ENCODE peak calls at places on chromosomes 3 and 15, in eight cellular contexts. R is upper lobe of right lung; J is tibial nerve; H is astrocyte of the spinal cord; S is neural crest cell; E is Panc1; T is CD8-positive, alpha-beta T cell; W is AG10803. C is an unnamed sample.

GRCh38 chr15:61871926-61872522 is 188.2 kb downstream of the VPS13C start:
- DNase-seq in R (no peak), J (no peak), H (peak), S (no peak), E (no peak), T (no peak), W (peak), C (peak)

GRCh38 chr3:23004971-23005370 is 198.2 kb upstream of the UBE2E2 start:
- DNase-seq in R (no peak), J (no peak), H (peak), S (no peak), E (peak), T (no peak), W (peak), C (no peak)

GRCh38 chr15:87944687-87945086 is 311.9 kb downstream of the NTRK3 start:
- DNase-seq in R (no peak), J (no peak), H (no peak), S (no peak), E (no peak), T (no peak), W (no peak), C (no peak)

GRCh38 chr15:53716909-53717878 is 42.3 kb downstream of the WDR72 start:
- DNase-seq in R (no peak), J (no peak), H (peak), S (no peak), E (no peak), T (no peak), W (no peak), C (no peak)

GRCh38 chr3:51704511-51704950 is 2.3 kb upstream of the GRM2 start:
- DNase-seq in R (peak), J (no peak), H (no peak), S (no peak), E (no peak), T (no peak), W (no peak), C (no peak)

GRCh38 chr3:105686324-105686897 is 182.4 kb downstream of the CBLB start:
- DNase-seq in R (no peak), J (no peak), H (peak), S (no peak), E (no peak), T (no peak), W (peak), C (peak)

GRCh38 chr15:71049706-71050422 is 65.4 kb upstream of the THSD4 start:
- DNase-seq in R (no peak), J (no peak), H (no peak), S (no peak), E (no peak), T (no peak), W (no peak), C (no peak)

GRCh38 chr15:99053380-99054024 is 45.9 kb upstream of the PGPEP1L start:
- DNase-seq in R (no peak), J (no peak), H (no peak), S (no peak), E (no peak), T (no peak), W (no peak), C (no peak)

GRCh38 chr3:69890691-69891090 is 108.8 kb upstream of the SAMMSON start:
- DNase-seq in R (no peak), J (no peak), H (no peak), S (no peak), E (no peak), T (no peak), W (no peak), C (no peak)

GRCh38 chr15:41651373-41651772 is 8.8 kb upstream of the MGA start:
- DNase-seq in R (no peak), J (no peak), H (no peak), S (no peak), E (no peak), T (no peak), W (no peak), C (no peak)

GRCh38 chr15:20355256-20355868 is 186.2 kb downstream of the GOLGA6L6 start:
- DNase-seq in R (peak), J (no peak), H (no peak), S (no peak), E (no peak), T (no peak), W (no peak), C (peak)

GRCh38 chr3:170726976-170727661 is 141.2 kb upstream of the SLC7A14 start:
- DNase-seq in R (no peak), J (no peak), H (peak), S (no peak), E (no peak), T (no peak), W (peak), C (no peak)

GRCh38 chr3:2657408-2657807 is 452.8 kb downstream of the IL5RA start:
- DNase-seq in R (no peak), J (no peak), H (no peak), S (no peak), E (no peak), T (no peak), W (no peak), C (no peak)

GRCh38 chr3:81173514-81173913 is 587.9 kb downstream of the GBE1 start:
- DNase-seq in R (no peak), J (no peak), H (no peak), S (no peak), E (no peak), T (no peak), W (no peak), C (no peak)

GRCh38 chr3:13484861-13485590 is 4.9 kb downstream of the HDAC11 start:
- DNase-seq in R (peak), J (no peak), H (peak), S (no peak), E (no peak), T (no peak), W (peak), C (no peak)

GRCh38 chr3:66041116-66041515 is 2.4 kb upstream of the MAGI1 start:
- DNase-seq in R (no peak), J (no peak), H (peak), S (no peak), E (no peak), T (no peak), W (peak), C (no peak)

GRCh38 chr3:43770426-43771103 is 79.8 kb downstream of the ABHD5 start:
- DNase-seq in R (peak), J (peak), H (no peak), S (no peak), E (no peak), T (no peak), W (peak), C (no peak)

GRCh38 chr3:102537122-102537521 is 102.3 kb downstream of the ZPLD1 start:
- DNase-seq in R (no peak), J (no peak), H (no peak), S (no peak), E (no peak), T (no peak), W (no peak), C (no peak)

GRCh38 chr15:63250312-63250965 is 27.0 kb upstream of the APH1B start:
- DNase-seq in R (no peak), J (no peak), H (peak), S (no peak), E (no peak), T (no peak), W (peak), C (no peak)

GRCh38 chr3:66486646-66487045 is 14.2 kb downstream of the LRIG1 start:
- DNase-seq in R (no peak), J (no peak), H (peak), S (no peak), E (no peak), T (no peak), W (peak), C (no peak)

GRCh38 chr15:60397772-60398445 is at the start of gene ANXA2:
- DNase-seq in R (peak), J (peak), H (peak), S (no peak), E (no peak), T (peak), W (peak), C (peak)

GRCh38 chr3:166013073-166013679 is 176.0 kb upstream of the BCHE start:
- DNase-seq in R (no peak), J (no peak), H (peak), S (peak), E (peak), T (no peak), W (peak), C (no peak)

GRCh38 chr15:77012868-77013267 is 17.9 kb downstream of the PSTPIP1 start:
- DNase-seq in R (no peak), J (no peak), H (no peak), S (no peak), E (no peak), T (peak), W (no peak), C (peak)

GRCh38 chr3:71753716-71754609 is at the start of gene GPR27:
- DNase-seq in R (peak), J (no peak), H (peak), S (peak), E (no peak), T (no peak), W (peak), C (no peak)

GRCh38 chr3:113300596-113300995 is 89.2 kb downstream of the BOC start:
- DNase-seq in R (no peak), J (no peak), H (no peak), S (no peak), E (no peak), T (no peak), W (no peak), C (no peak)

GRCh38 chr3:71323558-71323957 is 260.0 kb downstream of the FOXP1 start:
- DNase-seq in R (no peak), J (no peak), H (no peak), S (no peak), E (no peak), T (no peak), W (no peak), C (no peak)

GRCh38 chr15:64443747-64444621 is 16.4 kb upstream of the ZNF609 start:
- DNase-seq in R (no peak), J (no peak), H (peak), S (no peak), E (peak), T (no peak), W (peak), C (peak)

GRCh38 chr15:35874260-35874905 is 328.4 kb upstream of the DPH6 start:
- DNase-seq in R (no peak), J (peak), H (peak), S (no peak), E (no peak), T (no peak), W (peak), C (no peak)

GRCh38 chr3:17006143-17006839 is 121.5 kb downstream of the PLCL2 start:
- DNase-seq in R (no peak), J (no peak), H (no peak), S (no peak), E (no peak), T (no peak), W (no peak), C (no peak)

GRCh38 chr3:156688849-156689452 is 14.6 kb downstream of the TIPARP start:
- DNase-seq in R (no peak), J (no peak), H (no peak), S (no peak), E (no peak), T (no peak), W (no peak), C (no peak)

GRCh38 chr15:45134682-45135604 is 5.1 kb downstream of the DUOX1 start:
- DNase-seq in R (peak), J (no peak), H (no peak), S (no peak), E (no peak), T (no peak), W (no peak), C (no peak)

GRCh38 chr15:97881568-97881967 is 78.9 kb upstream of the ARRDC4 start:
- DNase-seq in R (no peak), J (no peak), H (no peak), S (no peak), E (no peak), T (no peak), W (no peak), C (no peak)

GRCh38 chr3:49327485-49327884 is 12.4 kb downstream of the USP4 start:
- DNase-seq in R (no peak), J (no peak), H (no peak), S (no peak), E (no peak), T (no peak), W (no peak), C (no peak)

GRCh38 chr15:75685195-75685594 is 27.5 kb downstream of the CSPG4 start:
- DNase-seq in R (no peak), J (no peak), H (no peak), S (no peak), E (no peak), T (no peak), W (no peak), C (no peak)
- TF ChIP-seq CTCF in R (no peak), J (no peak), H (no peak), S (no peak), E (no peak), T (no peak), W (no peak), C (no peak)

GRCh38 chr15:78035861-78036476 is 41.5 kb downstream of the TBC1D2B start:
- DNase-seq in R (no peak), J (no peak), H (no peak), S (no peak), E (no peak), T (no peak), W (no peak), C (no peak)
- TF ChIP-seq CTCF in R (no peak), J (no peak), H (no peak), S (no peak), E (no peak), T (no peak), W (no peak), C (no peak)

GRCh38 chr3:38782148-38782547 is 33.9 kb downstream of the SCN10A start:
- DNase-seq in R (no peak), J (no peak), H (no peak), S (no peak), E (no peak), T (no peak), W (no peak), C (no peak)
- TF ChIP-seq CTCF in R (no peak), J (no peak), H (no peak), S (no peak), E (peak), T (no peak), W (no peak), C (no peak)

DNA sequence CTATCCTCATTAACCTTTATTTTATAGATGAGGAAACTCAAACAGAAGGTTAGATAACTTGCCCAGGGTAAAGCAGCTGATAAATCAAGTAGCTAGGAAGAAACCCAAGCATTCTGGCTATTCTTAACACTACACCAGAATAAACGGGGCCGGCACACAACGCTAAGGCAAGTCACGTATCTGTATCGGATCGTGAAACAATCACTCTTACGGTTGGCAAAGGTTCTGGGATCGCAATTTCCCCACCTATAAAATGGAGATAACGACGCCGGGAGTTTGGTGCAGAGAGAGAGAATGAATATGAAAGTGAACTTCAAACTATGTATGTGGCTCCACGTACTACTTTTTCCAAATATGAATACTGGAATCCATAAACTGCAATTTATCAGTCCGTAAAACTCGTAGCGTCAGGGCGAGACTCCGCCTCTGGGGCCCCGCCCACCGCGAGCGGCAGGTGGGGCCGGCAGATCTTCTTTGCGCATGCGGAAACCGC is 252 bp upstream of the ARMC8 start:
- DNase-seq in R (peak), J (peak), H (no peak), S (peak), E (no peak), T (peak), W (peak), C (peak)
- TF ChIP-seq CTCF in R (no peak), J (no peak), H (no peak), S (no peak), E (no peak), T (no peak), W (no peak), C (no peak)

GRCh38 chr15:65981837-65982696 is 112.8 kb downstream of the RAB11A start:
- DNase-seq in R (peak), J (no peak), H (no peak), S (peak), E (no peak), T (peak), W (no peak), C (peak)
- TF ChIP-seq CTCF in R (peak), J (no peak), H (no peak), S (peak), E (peak), T (peak), W (no peak), C (peak)

GRCh38 chr3:181561130-181561529 is 150.6 kb upstream of the SOX2 start:
- DNase-seq in R (no peak), J (no peak), H (no peak), S (no peak), E (no peak), T (no peak), W (no peak), C (no peak)

GRCh38 chr3:181567446-181568075 is 144.2 kb upstream of the SOX2 start:
- DNase-seq in R (no peak), J (no peak), H (peak), S (no peak), E (no peak), T (no peak), W (no peak), C (no peak)

GRCh38 chr3:181565416-181565815 is 146.3 kb upstream of the SOX2 start:
- DNase-seq in R (no peak), J (no peak), H (no peak), S (no peak), E (no peak), T (no peak), W (no peak), C (no peak)

GRCh38 chr3:181561605-181562031 is 150.1 kb upstream of the SOX2 start:
- DNase-seq in R (no peak), J (no peak), H (no peak), S (no peak), E (no peak), T (no peak), W (no peak), C (no peak)

GRCh38 chr3:181564222-181564621 is 147.5 kb upstream of the SOX2 start:
- DNase-seq in R (no peak), J (no peak), H (no peak), S (no peak), E (no peak), T (no peak), W (no peak), C (no peak)
- TF ChIP-seq CTCF in R (no peak), J (no peak), H (no peak), S (peak), E (peak), T (no peak), W (no peak), C (no peak)